ENCODE peak calls at places on chromosomes 6 and 20, in five cellular contexts. P is NCI-H524, V is left lung, X is neural crest cell, G is transverse colon. E is an unnamed sample.

GRCh38 chr20:34042286-34042685 is 48.6 kb downstream of the RALY start:
- DNase-seq in P (peak; percentile 85), V (no peak), X (no peak), G (no peak), E (no peak)

GRCh38 chr20:19784511-19785172 is 26.6 kb downstream of the RIN2 start:
- DNase-seq in P (peak; percentile 70), V (peak; percentile 83), X (peak; percentile 55), G (peak; percentile 36), E (no peak)

GRCh38 chr6:15249371-15250019 is 3.6 kb downstream of the JARID2 start:
- DNase-seq in P (no peak), V (no peak), X (no peak), G (no peak), E (no peak)

GRCh38 chr20:17875106-17875980 is 93.3 kb downstream of the SNX5 start:
- DNase-seq in P (no peak), V (no peak), X (no peak), G (peak; percentile 96), E (no peak)

GRCh38 chr6:4010682-4011081 is 68.3 kb downstream of the FAM217A start:
- DNase-seq in P (no peak), V (no peak), X (no peak), G (no peak), E (peak; percentile 14)

GRCh38 chr6:166813461-166813860 is 142.9 kb downstream of the RNASET2 start:
- DNase-seq in P (no peak), V (no peak), X (no peak), G (no peak), E (no peak)

GRCh38 chr20:41287327-41287726 is 30.2 kb downstream of the ZHX3 start:
- DNase-seq in P (no peak), V (no peak), X (no peak), G (no peak), E (no peak)

GRCh38 chr20:50540620-50541605 is 30.7 kb downstream of the PTPN1 start:
- DNase-seq in P (no peak), V (no peak), X (no peak), G (no peak), E (no peak)

GRCh38 chr6:45713981-45714685 is 301.5 kb downstream of the CLIC5 start:
- DNase-seq in P (no peak), V (no peak), X (no peak), G (no peak), E (no peak)

GRCh38 chr6:140271759-140272377 is 897.4 kb upstream of the CITED2 start:
- DNase-seq in P (no peak), V (no peak), X (no peak), G (no peak), E (no peak)

GRCh38 chr6:158996863-158997262 is 3.1 kb downstream of the RSPH3 start:
- DNase-seq in P (no peak), V (no peak), X (no peak), G (no peak), E (no peak)